ENCODE peak calls at places on chromosomes 11 and 22, in seven cellular contexts. W is fibroblast of mammary gland, F is BE2C, H is transverse colon, I is adrenal gland, G is progenitor cell of endocrine pancreas, B is A549. Q is an unnamed sample.

GRCh38 chr11:61978703-61979661 is 11.5 kb upstream of the FTH1 start:
- DNase-seq in W (peak), F (no peak), H (no peak), I (peak), G (no peak), B (no peak), Q (no peak)

GRCh38 chr11:74330065-74330858 is 18.8 kb upstream of the P4HA3 start:
- DNase-seq in W (peak), F (no peak), H (no peak), I (no peak), G (no peak), B (no peak), Q (no peak)

GRCh38 chr11:83192846-83193245 is 666 bp upstream of the ANKRD42 start:
- DNase-seq in W (no peak), F (no peak), H (no peak), I (no peak), G (no peak), B (no peak), Q (no peak)

GRCh38 chr22:24180316-24181087 is 785 bp upstream of the SUSD2 start:
- DNase-seq in W (no peak), F (no peak), H (no peak), I (no peak), G (no peak), B (no peak), Q (no peak)

GRCh38 chr11:126328001-126328390 is 24.1 kb downstream of the DCPS start:
- DNase-seq in W (no peak), F (no peak), H (no peak), I (no peak), G (no peak), B (no peak), Q (no peak)

GRCh38 chr22:47996446-47996857 is 1234.0 kb downstream of the TBC1D22A start:
- DNase-seq in W (no peak), F (no peak), H (peak), I (no peak), G (no peak), B (no peak), Q (no peak)

GRCh38 chr22:44668190-44668885 is 33.7 kb upstream of the PRR5 start:
- DNase-seq in W (no peak), F (peak), H (no peak), I (no peak), G (peak), B (no peak), Q (peak)

GRCh38 chr22:45971389-45972028 is 5.5 kb downstream of the WNT7B start:
- DNase-seq in W (no peak), F (no peak), H (no peak), I (no peak), G (no peak), B (no peak), Q (no peak)

GRCh38 chr11:76355172-76355571 is 25.8 kb downstream of the THAP12 start:
- DNase-seq in W (no peak), F (no peak), H (no peak), I (no peak), G (no peak), B (no peak), Q (no peak)

GRCh38 chr11:125025968-125026367 is 37.1 kb upstream of the SLC37A2 start:
- DNase-seq in W (no peak), F (no peak), H (no peak), I (no peak), G (no peak), B (no peak), Q (no peak)

GRCh38 chr11:132186699-132187098 is 816.3 kb downstream of the NTM start:
- DNase-seq in W (no peak), F (no peak), H (no peak), I (no peak), G (no peak), B (no peak), Q (no peak)

GRCh38 chr11:78099671-78100070 is 20.0 kb upstream of the NDUFC2 start:
- DNase-seq in W (no peak), F (no peak), H (no peak), I (no peak), G (no peak), B (no peak), Q (no peak)

GRCh38 chr11:129696309-129696989 is 119.2 kb upstream of the TMEM45B start:
- DNase-seq in W (no peak), F (no peak), H (no peak), I (no peak), G (no peak), B (no peak), Q (no peak)

GRCh38 chr22:36853407-36854099 is 7.3 kb upstream of the NCF4 start:
- DNase-seq in W (peak), F (peak), H (peak), I (peak), G (peak), B (peak), Q (peak)

GRCh38 chr11:35237860-35238715 is 99.1 kb downstream of the CD44 start:
- DNase-seq in W (peak), F (peak), H (peak), I (peak), G (peak), B (no peak), Q (peak)

GRCh38 chr11:124467376-124468061 is 22.0 kb upstream of the OR8B8 start:
- DNase-seq in W (peak), F (no peak), H (no peak), I (no peak), G (no peak), B (no peak), Q (no peak)

GRCh38 chr22:43488031-43488892 is 76.4 kb downstream of the MPPED1 start:
- DNase-seq in W (no peak), F (no peak), H (no peak), I (no peak), G (no peak), B (no peak), Q (no peak)

GRCh38 chr22:47586038-47586437 is 823.6 kb downstream of the TBC1D22A start:
- DNase-seq in W (no peak), F (no peak), H (no peak), I (no peak), G (no peak), B (no peak), Q (no peak)

GRCh38 chr11:133619973-133620372 is 87.7 kb upstream of the OPCML start:
- DNase-seq in W (no peak), F (no peak), H (no peak), I (no peak), G (no peak), B (no peak), Q (peak)

GRCh38 chr11:124920870-124921609 is 2.0 kb downstream of the HEPN1 start:
- DNase-seq in W (peak), F (peak), H (peak), I (peak), G (peak), B (peak), Q (peak)

GRCh38 chr11:28058333-28058732 is 49.6 kb downstream of the KIF18A start:
- DNase-seq in W (no peak), F (no peak), H (no peak), I (no peak), G (no peak), B (no peak), Q (no peak)

GRCh38 chr11:19868281-19868821 is 155.7 kb downstream of the NAV2 start:
- DNase-seq in W (peak), F (peak), H (peak), I (no peak), G (no peak), B (no peak), Q (no peak)

GRCh38 chr11:27025957-27026356 is 14.7 kb upstream of the BBOX1 start:
- DNase-seq in W (no peak), F (no peak), H (no peak), I (no peak), G (no peak), B (no peak), Q (no peak)

GRCh38 chr22:37229805-37230672 is 14.0 kb downstream of the RAC2 start:
- DNase-seq in W (peak), F (no peak), H (peak), I (no peak), G (no peak), B (no peak), Q (peak)

GRCh38 chr22:49564666-49565515 is 262.8 kb downstream of the BRD1 start:
- DNase-seq in W (no peak), F (no peak), H (no peak), I (no peak), G (no peak), B (no peak), Q (no peak)

GRCh38 chr11:75143420-75143731 is 7.5 kb upstream of the SLCO2B1 start:
- DNase-seq in W (no peak), F (no peak), H (no peak), I (no peak), G (no peak), B (no peak), Q (no peak)

DNA sequence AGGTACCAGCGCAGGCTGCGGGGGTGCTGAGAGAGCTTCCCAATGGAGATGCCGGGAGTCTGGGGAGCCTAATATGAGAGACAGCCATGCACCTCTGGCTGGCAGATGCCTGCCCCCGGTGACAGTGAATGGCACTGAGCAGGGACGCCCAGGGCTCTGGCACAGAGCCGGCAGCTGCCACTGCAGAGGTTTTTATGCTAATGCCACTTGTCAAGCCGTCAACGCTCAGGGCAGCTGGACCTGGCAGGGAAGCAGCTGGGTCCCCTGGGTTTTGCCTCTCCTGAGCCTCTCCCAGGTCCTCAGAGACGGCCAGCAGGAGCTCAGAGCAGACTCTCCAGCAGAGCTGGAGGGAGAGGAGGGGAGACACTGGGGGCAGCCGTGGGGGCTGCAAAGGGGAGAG is 573.6 kb downstream of the BUD13 start:
- DNase-seq in W (no peak), F (peak), H (no peak), I (peak), G (no peak), B (no peak), Q (no peak)
- TF ChIP-seq CTCF in W (no peak), F (no peak), H (no peak), I (no peak), G (no peak), B (no peak), Q (no peak)

GRCh38 chr11:44944181-44944852 is 6.4 kb downstream of the TP53I11 start:
- DNase-seq in W (no peak), F (no peak), H (no peak), I (no peak), G (no peak), B (no peak), Q (no peak)
- TF ChIP-seq CTCF in W (no peak), F (no peak), H (no peak), I (no peak), G (no peak), B (no peak), Q (no peak)

GRCh38 chr22:38479096-38479840 is 11.4 kb downstream of the KDELR3 start:
- DNase-seq in W (no peak), F (no peak), H (no peak), I (peak), G (no peak), B (no peak), Q (no peak)

GRCh38 chr22:38481162-38481870 is 13.4 kb downstream of the KDELR3 start:
- DNase-seq in W (no peak), F (no peak), H (no peak), I (peak), G (no peak), B (no peak), Q (no peak)

GRCh38 chr22:38484244-38484643 is 16.3 kb downstream of the KDELR3 start:
- DNase-seq in W (no peak), F (no peak), H (no peak), I (no peak), G (no peak), B (no peak), Q (no peak)

GRCh38 chr22:38482662-38483308 is 14.9 kb downstream of the KDELR3 start:
- DNase-seq in W (no peak), F (no peak), H (no peak), I (peak), G (no peak), B (no peak), Q (no peak)

DNA sequence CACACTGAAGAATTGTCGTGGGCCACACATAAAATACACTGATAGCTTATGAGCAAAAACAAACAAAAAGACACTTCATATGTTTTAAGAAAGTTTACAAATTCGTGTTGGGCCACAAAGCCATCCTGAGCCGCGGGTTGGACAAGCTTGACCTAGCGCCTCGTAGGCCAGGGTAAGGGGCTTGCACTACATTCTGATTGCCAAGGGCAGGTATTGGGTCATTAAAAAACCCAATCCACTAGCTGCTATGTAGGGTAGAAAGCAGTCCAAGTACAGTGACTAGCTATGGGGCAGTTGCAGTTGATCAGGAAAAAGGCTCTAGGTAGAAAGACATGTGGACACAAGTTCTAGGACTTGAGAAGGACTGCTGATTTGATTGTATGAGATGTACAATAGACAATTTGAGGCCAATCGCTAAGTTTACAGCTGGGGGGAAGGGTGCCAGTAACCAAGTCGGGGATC is 14.0 kb downstream of the KDELR3 start:
- DNase-seq in W (no peak), F (no peak), H (no peak), I (peak), G (no peak), B (no peak), Q (no peak)
- TF ChIP-seq CTCF in W (no peak), F (no peak), H (no peak), I (no peak), G (no peak), B (no peak), Q (no peak)

GRCh38 chr11:72204865-72205264 is 11.7 kb upstream of the FOLR2 start:
- DNase-seq in W (no peak), F (no peak), H (no peak), I (no peak), G (no peak), B (no peak), Q (no peak)
- TF ChIP-seq CTCF in W (no peak), F (no peak), H (no peak), I (no peak), G (no peak), B (no peak), Q (no peak)

GRCh38 chr11:65860278-65861164 is at the start of gene MUS81:
- DNase-seq in W (peak), F (peak), H (peak), I (peak), G (peak), B (peak), Q (peak)

GRCh38 chr11:65859812-65860277 is 388 bp upstream of the MUS81 start:
- DNase-seq in W (peak), F (no peak), H (peak), I (peak), G (no peak), B (no peak), Q (no peak)

GRCh38 chr11:65858354-65859133 is 564 bp upstream of the CFL1 start:
- DNase-seq in W (no peak), F (no peak), H (no peak), I (no peak), G (no peak), B (no peak), Q (peak)

GRCh38 chr11:65857500-65858353 is at the start of gene CFL1:
- DNase-seq in W (peak), F (peak), H (peak), I (peak), G (peak), B (peak), Q (peak)

GRCh38 chr11:65859134-65859811 is 960 bp upstream of the MUS81 start:
- DNase-seq in W (peak), F (peak), H (peak), I (peak), G (peak), B (peak), Q (peak)
- TF ChIP-seq CTCF in W (peak), F (peak), H (peak), I (peak), G (peak), B (no peak), Q (no peak)

DNA sequence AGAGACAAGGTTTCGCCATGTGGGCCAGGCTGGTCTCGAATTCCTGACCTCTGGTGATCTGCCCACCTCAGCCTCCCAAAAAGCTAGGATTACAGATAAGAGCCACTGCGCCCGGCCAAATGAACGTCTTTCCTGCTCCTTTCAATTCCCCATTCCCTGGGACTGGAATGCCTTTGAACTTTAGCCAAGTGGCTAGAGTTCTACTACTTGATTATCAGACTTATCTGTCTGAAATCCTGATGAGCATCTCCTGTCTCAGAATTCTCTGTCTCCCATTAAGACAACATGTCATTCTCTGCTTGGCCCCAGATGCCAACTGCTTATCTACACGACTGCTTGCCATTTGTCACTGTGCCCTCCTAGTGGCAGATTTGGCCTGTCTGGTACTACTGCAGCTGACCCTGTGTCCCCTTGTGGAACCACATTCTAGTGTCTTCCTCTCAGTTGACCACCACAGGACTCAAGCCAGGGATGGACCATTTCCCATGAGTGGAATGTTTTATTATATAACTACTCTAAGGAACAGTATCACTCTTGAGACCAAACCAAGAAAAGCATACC is 33.1 kb upstream of the IPO7 start:
- DNase-seq in W (no peak), F (no peak), H (no peak), I (no peak), G (no peak), B (no peak), Q (no peak)
- TF ChIP-seq CTCF in W (no peak), F (no peak), H (no peak), I (no peak), G (no peak), B (no peak), Q (no peak)

GRCh38 chr22:19785461-19786263 is 25.1 kb downstream of the TBX1 start:
- DNase-seq in W (no peak), F (peak), H (no peak), I (no peak), G (no peak), B (no peak), Q (no peak)

GRCh38 chr22:19787849-19788141 is 27.2 kb downstream of the TBX1 start:
- DNase-seq in W (no peak), F (peak), H (no peak), I (no peak), G (no peak), B (no peak), Q (no peak)

GRCh38 chr22:19784396-19785175 is 24.0 kb downstream of the TBX1 start:
- DNase-seq in W (no peak), F (peak), H (no peak), I (no peak), G (no peak), B (no peak), Q (no peak)

GRCh38 chr22:19786959-19787848 is 26.6 kb downstream of the TBX1 start:
- DNase-seq in W (no peak), F (peak), H (no peak), I (no peak), G (no peak), B (no peak), Q (no peak)

DNA sequence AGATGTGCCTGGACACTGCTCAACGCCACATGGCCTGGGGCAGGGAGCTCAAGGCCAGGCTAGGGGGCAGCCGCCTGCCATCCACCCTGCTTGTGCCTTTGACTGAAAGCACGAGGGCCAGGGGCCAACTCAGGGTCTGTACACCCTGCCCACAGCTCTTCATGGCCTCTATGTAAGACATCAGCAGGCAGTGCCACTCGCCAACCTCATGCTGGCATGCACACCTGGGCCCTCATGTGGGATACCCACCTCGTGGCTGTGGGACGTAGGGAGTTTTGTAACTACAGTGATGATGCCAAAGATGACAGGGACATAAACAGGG is 25.6 kb downstream of the TBX1 start:
- DNase-seq in W (no peak), F (no peak), H (no peak), I (no peak), G (no peak), B (no peak), Q (no peak)
- TF ChIP-seq CTCF in W (no peak), F (no peak), H (no peak), I (no peak), G (no peak), B (no peak), Q (no peak)

DNA sequence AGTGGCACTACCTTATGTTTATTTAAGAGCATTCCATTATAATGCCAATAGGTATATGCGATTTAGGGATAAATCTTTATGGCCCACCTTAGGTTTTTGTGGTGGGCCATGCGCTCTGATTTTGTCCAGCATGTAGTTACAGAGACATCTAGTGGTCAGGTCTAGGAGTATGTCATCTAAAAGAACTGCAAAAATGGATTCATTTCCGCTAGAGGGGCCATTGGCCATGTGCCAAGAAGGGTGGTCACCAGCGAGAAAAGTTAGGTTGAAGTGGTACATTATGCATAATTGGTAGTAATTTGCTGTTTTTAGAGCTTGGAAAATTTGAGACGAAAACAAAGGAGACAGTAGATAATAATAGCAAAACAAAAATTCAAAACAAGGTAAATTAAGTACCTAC is 27.7 kb downstream of the LRRC4C start:
- DNase-seq in W (no peak), F (peak), H (no peak), I (no peak), G (no peak), B (no peak), Q (peak)
- TF ChIP-seq CTCF in W (peak), F (peak), H (no peak), I (peak), G (peak), B (no peak), Q (peak)

GRCh38 chr22:22702159-22702873 is 57.9 kb downstream of the GGTLC2 start:
- DNase-seq in W (peak), F (no peak), H (peak), I (peak), G (peak), B (no peak), Q (no peak)
- TF ChIP-seq CTCF in W (peak), F (peak), H (peak), I (no peak), G (peak), B (peak), Q (peak)

Q was measured in GM20000.